ENCODE peak calls at places on chromosomes 3 and 15, in nine cellular contexts. D, V, H, M, E, W, X, T and A are unnamed samples.

GRCh38 chr3:60856299-60857046 is 394.8 kb downstream of the FHIT start:
- DNase-seq in D (no peak), V (no peak), H (no peak), M (no peak), E (no peak), W (no peak), X (peak), T (no peak), A (no peak)

GRCh38 chr15:43769584-43770228 is 7.1 kb downstream of the ELL3 start:
- DNase-seq in D (peak), V (peak), H (peak), M (peak), E (no peak), W (no peak), X (no peak), T (no peak), A (no peak)

GRCh38 chr3:102179321-102180290 is 255.2 kb upstream of the ZPLD1 start:
- DNase-seq in D (peak), V (no peak), H (no peak), M (no peak), E (no peak), W (no peak), X (no peak), T (no peak), A (no peak)

GRCh38 chr15:65412556-65412955 is 10.2 kb downstream of the IGDCC4 start:
- DNase-seq in D (no peak), V (no peak), H (no peak), M (no peak), E (no peak), W (no peak), X (no peak), T (no peak), A (no peak)

GRCh38 chr3:54863366-54863765 is 64.5 kb downstream of the LRTM1 start:
- DNase-seq in D (no peak), V (no peak), H (no peak), M (no peak), E (no peak), W (no peak), X (no peak), T (no peak), A (no peak)

GRCh38 chr3:177051419-177051818 is 145.9 kb downstream of the TBL1XR1 start:
- DNase-seq in D (no peak), V (no peak), H (no peak), M (no peak), E (no peak), W (no peak), X (no peak), T (no peak), A (no peak)

GRCh38 chr3:156657440-156657839 is 16.9 kb upstream of the TIPARP start:
- DNase-seq in D (no peak), V (no peak), H (no peak), M (no peak), E (no peak), W (no peak), X (no peak), T (no peak), A (no peak)

GRCh38 chr3:61912158-61912557 is 350.8 kb downstream of the PTPRG start:
- DNase-seq in D (no peak), V (no peak), H (no peak), M (no peak), E (no peak), W (no peak), X (no peak), T (no peak), A (no peak)

DNA sequence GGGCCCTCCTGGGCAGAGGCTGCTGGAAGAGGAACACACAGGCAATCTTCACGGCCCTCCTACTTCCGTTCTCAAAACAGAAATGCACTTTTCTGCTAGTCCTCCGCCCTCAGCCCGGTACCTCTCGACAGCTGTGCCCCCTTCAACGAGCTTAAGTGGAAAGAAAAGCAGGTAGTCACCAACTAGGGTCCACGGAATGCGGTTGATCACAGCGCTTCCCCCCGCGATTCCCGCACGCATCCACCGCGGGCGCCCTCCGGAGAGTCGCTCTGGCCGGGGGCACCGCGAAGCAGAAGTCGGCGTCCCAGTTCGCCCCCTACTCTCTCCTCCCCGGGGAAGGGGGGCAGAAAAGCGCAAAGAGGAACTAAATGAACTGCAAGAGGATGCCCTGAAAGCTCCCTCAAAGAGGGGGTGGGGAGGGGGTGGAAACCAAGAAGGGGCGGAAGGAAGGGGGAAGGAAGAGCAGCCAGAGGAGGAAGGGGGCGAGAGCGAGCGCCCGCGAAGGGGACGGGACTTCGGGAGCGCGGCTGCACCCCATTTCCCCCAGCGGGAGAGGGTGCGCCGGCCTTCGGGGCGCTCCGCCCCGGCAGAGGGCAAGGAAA is 748 bp downstream of the ACAP2 start:
- DNase-seq in D (peak), V (peak), H (no peak), M (peak), E (peak), W (peak), X (peak), T (peak), A (peak)
- TF ChIP-seq CTCF in D (no peak), V (no peak), H (no peak), M (no peak), E (no peak), W (no peak), X (no peak), T (no peak), A (no peak)

DNA sequence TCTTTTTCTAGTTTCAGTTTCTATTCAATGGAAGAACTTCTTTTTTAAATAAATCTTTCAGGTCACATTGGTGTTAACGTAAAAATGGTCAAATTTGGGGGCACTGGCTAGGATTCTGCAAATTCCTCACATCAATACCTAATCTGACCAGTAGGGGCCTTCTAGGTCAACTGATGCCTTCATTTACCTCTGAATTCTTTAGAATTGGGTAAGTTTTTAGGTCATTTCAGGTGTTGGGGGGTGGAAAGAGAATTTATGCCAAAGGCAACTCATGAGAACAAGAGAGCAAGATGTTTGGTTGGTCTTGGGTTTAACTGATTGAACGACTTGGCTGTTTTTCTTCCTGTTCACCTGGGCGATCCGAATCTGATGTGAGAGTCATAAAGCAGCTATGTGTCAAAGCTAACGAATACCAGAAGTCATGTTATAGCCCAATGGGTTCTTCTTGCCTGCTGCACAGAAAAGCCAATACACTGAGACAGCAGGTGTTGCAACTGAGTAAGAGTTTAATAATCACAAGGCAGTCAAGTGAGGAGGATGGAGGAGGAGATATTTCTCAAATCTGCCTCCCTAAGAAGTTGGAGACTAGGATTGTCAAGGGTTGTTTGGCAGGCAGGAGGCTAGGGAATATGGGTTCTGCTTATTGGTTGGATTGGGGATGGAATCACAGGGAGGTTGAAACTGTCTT is 15.3 kb downstream of the LRRC49 start:
- DNase-seq in D (no peak), V (no peak), H (no peak), M (no peak), E (no peak), W (no peak), X (no peak), T (no peak), A (no peak)
- TF ChIP-seq CTCF in D (no peak), V (no peak), H (no peak), M (peak), E (no peak), W (no peak), X (no peak), T (no peak), A (peak)

GRCh38 chr3:194633349-194634004 is at the start of gene TMEM44:
- DNase-seq in D (peak), V (peak), H (no peak), M (peak), E (peak), W (peak), X (peak), T (peak), A (no peak)
- TF ChIP-seq CTCF in D (peak), V (peak), H (peak), M (peak), E (peak), W (peak), X (no peak), T (peak), A (peak)

GRCh38 chr3:194076486-194076885 is 59.5 kb upstream of the HES1 start:
- DNase-seq in D (no peak), V (no peak), H (no peak), M (no peak), E (no peak), W (no peak), X (no peak), T (no peak), A (no peak)

GRCh38 chr3:194075088-194075615 is 60.8 kb upstream of the HES1 start:
- DNase-seq in D (peak), V (no peak), H (no peak), M (no peak), E (no peak), W (no peak), X (no peak), T (no peak), A (no peak)

GRCh38 chr3:194077602-194078001 is 58.3 kb upstream of the HES1 start:
- DNase-seq in D (no peak), V (no peak), H (no peak), M (no peak), E (no peak), W (no peak), X (no peak), T (no peak), A (no peak)

GRCh38 chr3:194073926-194074325 is 62.0 kb upstream of the HES1 start:
- DNase-seq in D (no peak), V (no peak), H (no peak), M (no peak), E (no peak), W (no peak), X (no peak), T (no peak), A (no peak)

DNA sequence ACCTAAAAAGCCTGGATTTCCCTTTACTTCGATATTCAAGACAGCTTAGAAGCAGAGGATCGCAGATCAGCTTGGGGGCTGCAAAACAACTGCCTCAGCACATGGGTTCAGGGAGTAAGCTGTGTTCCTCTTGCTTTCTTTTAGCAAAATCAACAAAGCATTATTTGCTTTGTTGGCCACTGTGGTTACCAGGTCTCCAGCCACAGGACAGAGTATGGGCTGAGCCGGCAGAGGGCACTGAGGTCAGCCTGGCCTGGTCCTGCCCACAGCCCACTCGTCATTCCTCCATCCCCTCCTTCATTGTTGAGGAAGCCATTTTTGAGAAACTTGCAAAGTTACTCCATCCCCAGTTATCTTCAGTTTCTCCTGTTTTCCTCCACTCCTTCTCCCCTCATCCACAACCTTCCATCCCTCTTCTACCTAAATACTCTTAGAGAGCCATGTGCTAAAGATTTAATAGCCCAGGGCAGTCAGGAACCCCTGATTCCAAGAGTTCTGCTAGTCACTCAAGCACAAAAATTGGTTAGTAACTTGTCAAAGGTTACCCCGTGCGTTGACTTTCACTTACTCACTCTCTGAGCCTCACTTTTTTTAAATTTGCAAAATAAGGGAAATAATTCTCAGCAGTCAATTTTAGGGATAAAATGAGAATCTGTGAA is 60.0 kb upstream of the HES1 start:
- DNase-seq in D (no peak), V (no peak), H (no peak), M (no peak), E (no peak), W (no peak), X (no peak), T (no peak), A (no peak)
- TF ChIP-seq CTCF in D (no peak), V (no peak), H (no peak), M (no peak), E (no peak), W (no peak), X (no peak), T (no peak), A (no peak)

DNA sequence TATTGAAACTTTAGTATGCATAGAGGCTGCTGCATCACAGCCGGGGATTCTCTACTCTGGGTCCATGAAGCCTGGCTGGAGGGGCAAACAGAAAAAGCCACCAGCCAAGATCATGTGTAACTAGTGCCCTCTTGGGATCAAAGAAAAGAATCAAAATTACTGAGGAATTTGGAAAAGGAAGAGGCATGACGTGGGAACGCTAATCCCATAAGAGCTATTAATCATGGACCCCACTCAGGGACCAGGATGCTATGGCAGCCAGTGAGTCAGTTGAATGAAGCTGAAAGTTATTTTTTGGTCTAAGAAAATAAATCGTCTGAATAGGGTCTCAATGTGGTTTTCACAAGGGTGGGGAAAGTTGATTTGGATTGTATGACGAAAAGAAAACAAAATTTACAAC is 1165.1 kb downstream of the ROBO2 start:
- DNase-seq in D (peak), V (peak), H (no peak), M (no peak), E (no peak), W (no peak), X (no peak), T (no peak), A (no peak)
- TF ChIP-seq CTCF in D (no peak), V (no peak), H (no peak), M (no peak), E (no peak), W (no peak), X (no peak), T (no peak), A (no peak)

GRCh38 chr15:94033014-94033682 is 198.2 kb upstream of the MCTP2 start:
- DNase-seq in D (no peak), V (no peak), H (no peak), M (no peak), E (no peak), W (no peak), X (no peak), T (no peak), A (no peak)
- TF ChIP-seq CTCF in D (no peak), V (no peak), H (no peak), M (no peak), E (no peak), W (no peak), X (no peak), T (no peak), A (no peak)

GRCh38 chr3:175146258-175146657 is 287.1 kb downstream of the NAALADL2 start:
- DNase-seq in D (peak), V (no peak), H (no peak), M (no peak), E (no peak), W (no peak), X (no peak), T (no peak), A (no peak)
- TF ChIP-seq CTCF in D (no peak), V (peak), H (no peak), M (no peak), E (no peak), W (peak), X (no peak), T (no peak), A (no peak)

DNA sequence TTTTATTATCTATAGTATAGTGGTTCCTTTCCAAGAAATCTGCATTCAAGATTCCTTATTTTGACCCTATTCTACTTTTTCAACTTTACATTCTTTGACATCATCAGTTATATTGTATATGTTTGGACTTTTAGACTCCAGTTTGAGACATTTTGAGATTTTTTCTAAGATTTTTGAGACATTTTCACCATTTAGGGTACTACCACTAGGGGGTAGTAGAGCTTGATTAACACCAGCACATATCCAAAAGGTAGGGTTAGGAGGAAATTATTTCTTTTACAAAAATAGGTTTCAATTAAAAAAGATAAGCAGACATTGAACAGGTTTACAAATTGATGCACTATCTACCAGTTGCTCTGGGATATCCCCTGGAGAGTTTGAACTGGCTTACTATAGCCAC is 262.5 kb downstream of the SCAPER start:
- DNase-seq in D (peak), V (no peak), H (no peak), M (no peak), E (no peak), W (no peak), X (no peak), T (no peak), A (no peak)
- TF ChIP-seq CTCF in D (no peak), V (peak), H (no peak), M (no peak), E (peak), W (peak), X (no peak), T (no peak), A (peak)

GRCh38 chr15:62588930-62589655 is 424.0 kb upstream of the C2CD4B start:
- DNase-seq in D (no peak), V (no peak), H (no peak), M (no peak), E (no peak), W (no peak), X (no peak), T (no peak), A (no peak)
- TF ChIP-seq CTCF in D (no peak), V (no peak), H (no peak), M (no peak), E (no peak), W (no peak), X (no peak), T (no peak), A (no peak)

DNA sequence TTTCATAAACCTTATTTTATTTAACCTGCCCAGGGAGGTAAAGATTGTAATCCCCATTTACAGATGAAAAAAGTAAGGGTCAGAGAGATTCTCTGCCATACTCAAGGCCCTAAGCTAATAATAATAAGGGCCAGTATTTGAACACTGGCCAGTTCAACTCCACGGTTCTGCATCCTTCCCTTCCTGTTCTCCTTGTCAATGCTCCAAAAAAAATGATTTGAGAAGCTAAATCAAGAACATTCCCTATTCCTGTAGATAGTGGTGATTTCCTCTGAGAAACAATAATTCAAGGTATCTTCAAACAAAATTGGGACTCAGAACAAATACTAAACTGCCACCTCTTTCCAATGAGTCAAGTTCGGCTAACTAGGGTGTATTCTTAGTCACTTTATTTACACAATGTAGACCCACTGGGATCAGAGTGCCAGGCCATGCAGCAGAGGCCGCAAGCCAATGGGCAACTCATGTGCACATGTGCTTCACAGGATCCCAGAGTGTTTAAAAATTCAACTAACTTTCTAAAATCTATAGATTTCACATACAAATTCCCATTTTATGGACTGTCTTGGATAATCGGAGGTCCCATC is 459.6 kb upstream of the WNT5A start:
- DNase-seq in D (no peak), V (no peak), H (no peak), M (no peak), E (no peak), W (no peak), X (no peak), T (no peak), A (no peak)
- TF ChIP-seq CTCF in D (no peak), V (no peak), H (no peak), M (no peak), E (no peak), W (no peak), X (no peak), T (no peak), A (no peak)